ENCODE peak calls at places on chromosomes 11 and 22, in six cellular contexts. One of them, this sample, is unnamed.

GRCh38 chr11:83033367-83033766 is 38.3 kb downstream of the RAB30 start:
- DNase-seq in HuH-7.5: no peak
- DNase-seq in NCI-H1105: no peak
- DNase-seq in H54: no peak
- DNase-seq in activated CD4-positive, CD25-positive, alpha-beta regulatory T cell: no peak
- DNase-seq in HFFc6: no peak
- DNase-seq in this sample: no peak

GRCh38 chr11:17861036-17861755 is 126.6 kb downstream of the KCNC1 start:
- DNase-seq in HuH-7.5: no peak
- DNase-seq in NCI-H1105: no peak
- DNase-seq in H54: no peak
- DNase-seq in activated CD4-positive, CD25-positive, alpha-beta regulatory T cell: no peak
- DNase-seq in HFFc6: no peak
- DNase-seq in this sample: no peak

GRCh38 chr11:3773180-3773579 is 24.2 kb downstream of the NUP98 start:
- DNase-seq in HuH-7.5: no peak
- DNase-seq in NCI-H1105: no peak
- DNase-seq in H54: no peak
- DNase-seq in activated CD4-positive, CD25-positive, alpha-beta regulatory T cell: no peak
- DNase-seq in HFFc6: no peak
- DNase-seq in this sample: no peak

GRCh38 chr22:42066133-42066761 is 4.4 kb downstream of the NAGA start:
- DNase-seq in HuH-7.5: no peak
- DNase-seq in NCI-H1105: no peak
- DNase-seq in H54: no peak
- DNase-seq in activated CD4-positive, CD25-positive, alpha-beta regulatory T cell: no peak
- DNase-seq in HFFc6: no peak
- DNase-seq in this sample: no peak

GRCh38 chr11:112223125-112223524 is 3.1 kb upstream of the PTS start:
- DNase-seq in HuH-7.5: no peak
- DNase-seq in NCI-H1105: no peak
- DNase-seq in H54: no peak
- DNase-seq in activated CD4-positive, CD25-positive, alpha-beta regulatory T cell: no peak
- DNase-seq in HFFc6: no peak
- DNase-seq in this sample: no peak

GRCh38 chr11:73576226-73576625 is 21.7 kb downstream of the FAM168A start:
- DNase-seq in HuH-7.5: no peak
- DNase-seq in NCI-H1105: peak; percentile 86
- DNase-seq in H54: no peak
- DNase-seq in activated CD4-positive, CD25-positive, alpha-beta regulatory T cell: no peak
- DNase-seq in HFFc6: no peak
- DNase-seq in this sample: no peak

GRCh38 chr11:110883266-110883665 is 171.0 kb upstream of the ARHGAP20 start:
- DNase-seq in HuH-7.5: no peak
- DNase-seq in NCI-H1105: no peak
- DNase-seq in H54: no peak
- DNase-seq in activated CD4-positive, CD25-positive, alpha-beta regulatory T cell: no peak
- DNase-seq in HFFc6: no peak
- DNase-seq in this sample: no peak

GRCh38 chr11:114397349-114397982 is 2.8 kb downstream of the C11orf71 start:
- DNase-seq in HuH-7.5: no peak
- DNase-seq in NCI-H1105: no peak
- DNase-seq in H54: no peak
- DNase-seq in activated CD4-positive, CD25-positive, alpha-beta regulatory T cell: no peak
- DNase-seq in HFFc6: no peak
- DNase-seq in this sample: no peak

GRCh38 chr22:44389181-44389580 is 76.4 kb upstream of the SHISAL1 start:
- DNase-seq in HuH-7.5: no peak
- DNase-seq in NCI-H1105: no peak
- DNase-seq in H54: no peak
- DNase-seq in activated CD4-positive, CD25-positive, alpha-beta regulatory T cell: no peak
- DNase-seq in HFFc6: no peak
- DNase-seq in this sample: no peak

GRCh38 chr11:7165911-7166310 is 77.1 kb downstream of the RBMXL2 start:
- DNase-seq in HuH-7.5: no peak
- DNase-seq in NCI-H1105: peak; percentile 13
- DNase-seq in H54: no peak
- DNase-seq in activated CD4-positive, CD25-positive, alpha-beta regulatory T cell: no peak
- DNase-seq in HFFc6: no peak
- DNase-seq in this sample: no peak

GRCh38 chr11:101509911-101510310 is 73.9 kb downstream of the TRPC6 start:
- DNase-seq in HuH-7.5: no peak
- DNase-seq in NCI-H1105: no peak
- DNase-seq in H54: no peak
- DNase-seq in activated CD4-positive, CD25-positive, alpha-beta regulatory T cell: no peak
- DNase-seq in HFFc6: no peak
- DNase-seq in this sample: no peak

GRCh38 chr11:69887330-69887729 is 68.1 kb upstream of the FGF3 start:
- DNase-seq in HuH-7.5: no peak
- DNase-seq in NCI-H1105: no peak
- DNase-seq in H54: no peak
- DNase-seq in activated CD4-positive, CD25-positive, alpha-beta regulatory T cell: no peak
- DNase-seq in HFFc6: no peak
- DNase-seq in this sample: no peak

GRCh38 chr22:25281675-25282345 is 62.4 kb downstream of the CRYBB2 start:
- DNase-seq in HuH-7.5: no peak
- DNase-seq in NCI-H1105: no peak
- DNase-seq in H54: no peak
- DNase-seq in activated CD4-positive, CD25-positive, alpha-beta regulatory T cell: no peak
- DNase-seq in HFFc6: no peak
- DNase-seq in this sample: no peak